ENCODE peak calls at places on chromosomes 16 and 17, in six cellular contexts. One of them, this sample, is unnamed.

GRCh38 chr17:58097384-58098088 is 14.3 kb downstream of the DYNLL2 start:
- DNase-seq in GM12878: no peak
- DNase-seq in H1: no peak
- DNase-seq in NT2/D1: no peak
- DNase-seq in HCT116: no peak
- DNase-seq in HepG2: no peak
- DNase-seq in this sample: no peak

GRCh38 chr16:27085182-27085581 is 18.5 kb downstream of the C16orf82 start:
- DNase-seq in GM12878: no peak
- DNase-seq in HepG2: no peak
- DNase-seq in H1: no peak
- DNase-seq in NT2/D1: no peak
- DNase-seq in HCT116: no peak
- DNase-seq in this sample: no peak

GRCh38 chr17:33261911-33262665 is 31.0 kb downstream of the ASIC2 start:
- DNase-seq in GM12878: no peak
- DNase-seq in HepG2: no peak
- DNase-seq in H1: no peak
- DNase-seq in HCT116: no peak
- DNase-seq in NT2/D1: no peak
- DNase-seq in this sample: no peak

GRCh38 chr16:586047-586644 is 3.7 kb upstream of the RAB40C start:
- DNase-seq in NT2/D1: no peak
- DNase-seq in HepG2: no peak
- DNase-seq in H1: no peak
- DNase-seq in GM12878: no peak
- DNase-seq in HCT116: no peak
- DNase-seq in this sample: no peak

GRCh38 chr17:32583053-32583452 is 96.3 kb downstream of the CDK5R1 start:
- DNase-seq in NT2/D1: no peak
- DNase-seq in GM12878: no peak
- DNase-seq in HCT116: no peak
- DNase-seq in H1: no peak
- DNase-seq in HepG2: no peak
- DNase-seq in this sample: no peak

GRCh38 chr16:55760665-55761035 is 72.2 kb downstream of the CES1 start:
- DNase-seq in GM12878: no peak
- DNase-seq in HCT116: no peak
- DNase-seq in H1: no peak
- DNase-seq in HepG2: no peak
- DNase-seq in NT2/D1: no peak
- DNase-seq in this sample: no peak

GRCh38 chr17:29344201-29344856 is 45.8 kb upstream of the TAOK1 start:
- DNase-seq in HCT116: no peak
- DNase-seq in NT2/D1: no peak
- DNase-seq in H1: no peak
- DNase-seq in GM12878: no peak
- DNase-seq in HepG2: no peak
- DNase-seq in this sample: no peak

GRCh38 chr16:88455610-88456355 is 2.7 kb downstream of the ZFPM1 start:
- DNase-seq in GM12878: peak; percentile 81
- DNase-seq in NT2/D1: no peak
- DNase-seq in HCT116: peak; percentile 56
- DNase-seq in HepG2: peak; percentile 57
- DNase-seq in H1: peak; percentile 67
- DNase-seq in this sample: peak; percentile 92

GRCh38 chr16:52488837-52489289 is 58.1 kb downstream of the TOX3 start:
- DNase-seq in HCT116: no peak
- DNase-seq in H1: no peak
- DNase-seq in HepG2: peak; percentile 98
- DNase-seq in GM12878: no peak
- DNase-seq in NT2/D1: no peak
- DNase-seq in this sample: no peak

GRCh38 chr17:43917348-43918025 is 10.2 kb upstream of the MPP2 start:
- DNase-seq in HepG2: no peak
- DNase-seq in NT2/D1: no peak
- DNase-seq in HCT116: no peak
- DNase-seq in H1: peak; percentile 84
- DNase-seq in GM12878: no peak
- DNase-seq in this sample: peak; percentile 53

GRCh38 chr17:56159764-56160394 is 6.6 kb downstream of the ANKFN1 start:
- DNase-seq in HepG2: no peak
- DNase-seq in HCT116: no peak
- DNase-seq in NT2/D1: no peak
- DNase-seq in GM12878: no peak
- DNase-seq in H1: no peak
- DNase-seq in this sample: no peak

GRCh38 chr16:82011199-82011641 is at the start of gene SDR42E1:
- DNase-seq in H1: no peak
- DNase-seq in GM12878: peak; percentile 13
- DNase-seq in HCT116: peak; percentile 91
- DNase-seq in HepG2: no peak
- DNase-seq in NT2/D1: no peak
- DNase-seq in this sample: no peak

GRCh38 chr17:14307560-14308024 is 6.7 kb downstream of the HS3ST3B1 start:
- DNase-seq in GM12878: no peak
- DNase-seq in HCT116: no peak
- DNase-seq in NT2/D1: no peak
- DNase-seq in H1: no peak
- DNase-seq in HepG2: peak; percentile 42
- DNase-seq in this sample: no peak

GRCh38 chr16:80776856-80777255 is 27.5 kb downstream of the CDYL2 start:
- DNase-seq in GM12878: no peak
- DNase-seq in NT2/D1: no peak
- DNase-seq in HepG2: no peak
- DNase-seq in H1: no peak
- DNase-seq in HCT116: no peak
- DNase-seq in this sample: no peak

GRCh38 chr16:14562691-14563491 is 67.2 kb downstream of the PARN start:
- DNase-seq in H1: no peak
- DNase-seq in GM12878: no peak
- DNase-seq in HCT116: no peak
- DNase-seq in HepG2: peak; percentile 99
- DNase-seq in NT2/D1: no peak
- DNase-seq in this sample: no peak

GRCh38 chr17:30716461-30717289 is 107.8 kb downstream of the CRLF3 start:
- DNase-seq in H1: no peak
- DNase-seq in GM12878: no peak
- DNase-seq in NT2/D1: no peak
- DNase-seq in HepG2: no peak
- DNase-seq in HCT116: no peak
- DNase-seq in this sample: no peak

GRCh38 chr16:4395055-4395726 is 21.2 kb downstream of the CORO7 start:
- DNase-seq in HCT116: no peak
- DNase-seq in NT2/D1: no peak
- DNase-seq in HepG2: no peak
- DNase-seq in H1: no peak
- DNase-seq in GM12878: no peak
- DNase-seq in this sample: no peak

GRCh38 chr16:62041401-62041800 is 5.2 kb upstream of the CDH8 start:
- DNase-seq in H1: no peak
- DNase-seq in NT2/D1: no peak
- DNase-seq in GM12878: no peak
- DNase-seq in HepG2: peak; percentile 40
- DNase-seq in HCT116: no peak
- DNase-seq in this sample: no peak

GRCh38 chr17:79633937-79634813 is 23.3 kb upstream of the RBFOX3 start:
- DNase-seq in GM12878: no peak
- DNase-seq in HCT116: no peak
- DNase-seq in HepG2: no peak
- DNase-seq in NT2/D1: no peak
- DNase-seq in H1: peak; percentile 37
- DNase-seq in this sample: no peak

GRCh38 chr16:2178321-2179106 is 17.9 kb downstream of the CASKIN1 start:
- DNase-seq in GM12878: no peak
- DNase-seq in HepG2: no peak
- DNase-seq in NT2/D1: peak; percentile 71
- DNase-seq in H1: peak; percentile 95
- DNase-seq in HCT116: no peak
- DNase-seq in this sample: peak; percentile 97

GRCh38 chr16:87410530-87410929 is 18.4 kb downstream of the MAP1LC3B start:
- DNase-seq in H1: no peak
- DNase-seq in GM12878: no peak
- DNase-seq in HCT116: no peak
- DNase-seq in HepG2: no peak
- DNase-seq in NT2/D1: no peak
- DNase-seq in this sample: no peak

DNA sequence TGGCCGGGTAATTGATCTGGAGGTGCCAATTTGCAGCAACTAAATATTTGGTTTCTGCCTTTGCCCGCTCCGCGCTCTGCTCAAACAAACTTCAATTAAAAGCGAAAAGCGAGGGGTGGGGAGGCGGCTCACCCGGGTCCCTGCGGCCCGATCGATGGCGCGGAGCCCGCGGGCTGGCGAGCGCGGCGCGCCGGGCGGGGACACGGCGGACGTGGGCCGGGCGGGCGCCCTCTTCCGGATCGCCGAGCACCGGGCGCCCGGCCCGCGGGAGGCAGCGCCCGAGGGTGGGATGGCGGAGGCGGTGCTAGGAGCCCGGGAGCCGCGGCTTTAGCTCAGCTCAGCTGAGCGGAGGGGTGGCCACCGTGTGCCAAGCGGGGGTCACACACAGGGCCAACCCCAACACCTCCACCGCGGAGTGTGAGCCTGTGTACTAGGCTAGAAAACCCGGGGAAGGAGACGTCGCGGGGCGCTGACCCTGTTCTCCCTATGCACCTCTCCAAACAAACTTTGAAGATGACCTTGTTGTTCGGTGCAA is 32.2 kb downstream of the DCAKD start:
- DNase-seq in H1: no peak
- DNase-seq in HCT116: no peak
- DNase-seq in NT2/D1: no peak
- DNase-seq in GM12878: no peak
- DNase-seq in HepG2: no peak
- DNase-seq in this sample: peak; percentile 80
- TF ChIP-seq ZNF274 in H1: no peak
- TF ChIP-seq ZNF274 in HCT116: no peak
- TF ChIP-seq ZNF274 in NT2/D1: no peak
- TF ChIP-seq ZNF274 in GM12878: no peak
- TF ChIP-seq ZNF274 in HepG2: no peak
- TF ChIP-seq ZNF274 in this sample: no peak

DNA sequence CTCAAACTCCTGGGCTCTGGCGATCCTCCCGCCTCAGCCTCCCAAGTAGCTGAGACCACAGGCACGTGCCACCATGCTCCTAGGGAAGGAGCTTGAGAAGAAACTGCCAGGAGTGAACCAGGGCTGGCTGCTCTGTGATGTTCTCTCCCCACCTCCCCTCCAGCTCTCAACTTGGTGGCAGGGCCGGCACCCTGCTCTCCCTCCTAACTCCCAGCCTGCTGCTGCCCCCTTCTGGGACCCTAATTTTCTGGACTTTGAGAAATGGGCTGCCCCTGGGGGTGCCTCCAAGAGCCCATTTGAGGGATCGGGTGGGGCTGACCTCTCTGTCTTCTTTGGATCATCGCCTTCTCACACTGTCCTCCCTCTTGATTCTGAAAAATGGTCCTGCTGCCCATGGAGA is 14.9 kb upstream of the STAT3 start:
- DNase-seq in H1: peak; percentile 73
- DNase-seq in HCT116: no peak
- DNase-seq in GM12878: no peak
- DNase-seq in HepG2: no peak
- DNase-seq in NT2/D1: no peak
- DNase-seq in this sample: peak; percentile 52
- TF ChIP-seq ZNF274 in H1: no peak
- TF ChIP-seq ZNF274 in HCT116: no peak
- TF ChIP-seq ZNF274 in GM12878: no peak
- TF ChIP-seq ZNF274 in HepG2: no peak
- TF ChIP-seq ZNF274 in NT2/D1: no peak
- TF ChIP-seq ZNF274 in this sample: no peak

DNA sequence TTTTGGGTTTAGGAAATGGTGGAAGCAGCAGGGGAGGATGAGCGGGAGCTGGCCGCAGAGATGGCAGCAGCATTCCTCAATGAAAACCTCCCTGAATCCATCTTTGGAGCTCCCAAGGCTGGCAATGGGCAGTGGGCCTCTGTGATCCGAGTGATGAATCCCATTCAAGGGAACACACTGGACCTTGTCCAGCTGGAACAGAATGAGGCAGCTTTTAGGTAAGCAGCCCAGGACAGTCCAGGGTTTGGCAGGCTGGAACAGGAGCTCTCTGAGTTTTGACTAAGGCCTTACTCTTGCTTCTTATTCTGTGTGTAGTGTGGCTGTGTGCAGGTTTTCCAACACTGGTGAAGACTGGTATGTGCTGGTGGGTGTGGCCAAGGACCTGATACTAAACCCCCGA is 41.4 kb downstream of the SF3B3 start:
- DNase-seq in NT2/D1: no peak
- DNase-seq in HepG2: no peak
- DNase-seq in GM12878: no peak
- DNase-seq in HCT116: no peak
- DNase-seq in H1: no peak
- DNase-seq in this sample: no peak
- TF ChIP-seq ZNF274 in NT2/D1: no peak
- TF ChIP-seq ZNF274 in HepG2: no peak
- TF ChIP-seq ZNF274 in GM12878: no peak
- TF ChIP-seq ZNF274 in HCT116: no peak
- TF ChIP-seq ZNF274 in H1: no peak
- TF ChIP-seq ZNF274 in this sample: no peak

GRCh38 chr16:78286076-78286475 is 186.6 kb downstream of the WWOX start:
- DNase-seq in HCT116: no peak
- DNase-seq in GM12878: no peak
- DNase-seq in H1: no peak
- DNase-seq in NT2/D1: no peak
- DNase-seq in HepG2: no peak
- DNase-seq in this sample: no peak
- TF ChIP-seq ZNF274 in HCT116: no peak
- TF ChIP-seq ZNF274 in GM12878: no peak
- TF ChIP-seq ZNF274 in H1: no peak
- TF ChIP-seq ZNF274 in NT2/D1: no peak
- TF ChIP-seq ZNF274 in HepG2: no peak
- TF ChIP-seq ZNF274 in this sample: no peak